ENCODE peak calls at places on chromosomes 12 and 14, in four cellular contexts. A, T, Q and R are unnamed samples.

GRCh38 chr12:116497051-116497529 is 62.1 kb upstream of the MAP1LC3B2 start:
- DNase-seq in A (no peak), T (no peak), Q (no peak), R (no peak)

GRCh38 chr14:97178781-97179180 is 381.6 kb downstream of the VRK1 start:
- DNase-seq in A (no peak), T (no peak), Q (no peak), R (no peak)

GRCh38 chr12:48996794-48997718 is 2.1 kb downstream of the DDN start:
- DNase-seq in A (peak), T (peak), Q (no peak), R (peak)

GRCh38 chr14:23563473-23564180 is 4.0 kb downstream of the AP1G2 start:
- DNase-seq in A (no peak), T (no peak), Q (no peak), R (no peak)

GRCh38 chr12:107318804-107319535 is 225.6 kb upstream of the CRY1 start:
- DNase-seq in A (no peak), T (no peak), Q (no peak), R (peak)

GRCh38 chr12:112183591-112184021 is 58.2 kb downstream of the TRAFD1 start:
- DNase-seq in A (no peak), T (no peak), Q (peak), R (no peak)

GRCh38 chr12:51059086-51059485 is 11.0 kb downstream of the LETMD1 start:
- DNase-seq in A (no peak), T (no peak), Q (no peak), R (no peak)

GRCh38 chr12:92624236-92624635 is 78.6 kb upstream of the PLEKHG7 start:
- DNase-seq in A (no peak), T (peak), Q (no peak), R (peak)

GRCh38 chr14:91964724-91965123 is 17.2 kb upstream of the FBLN5 start:
- DNase-seq in A (no peak), T (no peak), Q (no peak), R (no peak)

GRCh38 chr12:97756066-97756701 is 293.6 kb downstream of the RMST start:
- DNase-seq in A (no peak), T (no peak), Q (no peak), R (no peak)

GRCh38 chr12:131055596-131056233 is 102.0 kb downstream of the ADGRD1 start:
- DNase-seq in A (no peak), T (no peak), Q (no peak), R (no peak)

GRCh38 chr12:18559242-18559641 is 178.6 kb downstream of the PLCZ1 start:
- DNase-seq in A (no peak), T (no peak), Q (no peak), R (no peak)

GRCh38 chr14:58637040-58637390 is 747 bp upstream of the DACT1 start:
- DNase-seq in A (no peak), T (no peak), Q (no peak), R (peak)

GRCh38 chr12:114682920-114683708 is 861 bp downstream of the TBX3 start:
- DNase-seq in A (no peak), T (peak), Q (no peak), R (no peak)

GRCh38 chr12:13038491-13039161 is 5.6 kb upstream of the FAM234B start:
- DNase-seq in A (no peak), T (no peak), Q (no peak), R (peak)

GRCh38 chr12:127728285-127728684 is 538.7 kb upstream of the TMEM132C start:
- DNase-seq in A (no peak), T (no peak), Q (no peak), R (no peak)

GRCh38 chr14:67787673-67788072 is 28.7 kb downstream of the ZFYVE26 start:
- DNase-seq in A (no peak), T (no peak), Q (no peak), R (no peak)

GRCh38 chr14:58239259-58240210 is 5.1 kb upstream of the PSMA3 start:
- DNase-seq in A (peak), T (peak), Q (peak), R (peak)

GRCh38 chr14:103503296-103503695 is 19.3 kb downstream of the CKB start:
- DNase-seq in A (no peak), T (no peak), Q (no peak), R (no peak)

GRCh38 chr14:23438130-23438893 is 2.9 kb upstream of the MYH7 start:
- DNase-seq in A (peak), T (no peak), Q (no peak), R (no peak)

GRCh38 chr14:92555440-92556111 is 42.0 kb downstream of the RIN3 start:
- DNase-seq in A (no peak), T (no peak), Q (no peak), R (no peak)

GRCh38 chr14:103483600-103483999 is 39.0 kb downstream of the CKB start:
- DNase-seq in A (no peak), T (no peak), Q (no peak), R (peak)

GRCh38 chr12:116319316-116319715 is 41.8 kb upstream of the MED13L start:
- DNase-seq in A (no peak), T (no peak), Q (no peak), R (peak)

GRCh38 chr14:35213869-35214387 is 78.3 kb upstream of the PSMA6 start:
- DNase-seq in A (no peak), T (no peak), Q (no peak), R (peak)

GRCh38 chr12:43292699-43293098 is 259.3 kb downstream of the ADAMTS20 start:
- DNase-seq in A (no peak), T (no peak), Q (no peak), R (peak)

DNA sequence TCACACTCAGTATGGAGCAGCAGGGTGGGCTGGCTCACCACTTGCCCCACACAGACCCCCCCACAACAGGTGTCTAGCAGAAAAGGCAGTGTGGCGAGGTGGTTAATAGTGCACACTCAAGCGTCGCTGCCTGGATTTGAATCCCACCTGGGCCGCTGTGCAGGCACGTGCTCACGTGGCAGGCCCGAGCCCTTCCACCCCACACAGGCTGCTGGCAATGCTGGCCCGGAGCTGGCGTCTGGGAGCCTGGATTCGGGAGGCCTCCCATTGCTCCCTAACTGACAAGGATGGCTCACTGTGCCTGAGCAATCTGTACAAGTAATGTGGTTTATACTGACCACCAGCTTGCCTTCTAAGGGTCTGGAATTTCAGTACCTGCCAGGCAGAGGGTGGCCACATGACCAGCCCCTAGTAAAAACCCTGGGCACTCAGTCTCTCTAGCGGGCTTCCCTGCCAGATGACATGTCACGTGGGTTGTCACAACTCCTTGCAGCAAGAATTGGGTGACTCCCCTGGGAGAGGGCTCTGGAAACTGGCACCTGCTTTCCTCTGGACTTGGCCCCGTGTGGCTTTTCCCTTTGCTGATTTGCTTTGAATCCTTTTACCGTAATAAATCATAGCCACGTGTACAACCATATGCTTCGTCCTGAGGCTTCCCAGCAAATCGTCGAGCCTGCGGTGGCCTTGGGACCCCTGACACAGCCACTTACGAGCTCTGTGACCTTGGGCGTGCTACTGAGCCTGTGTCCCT is 72.8 kb downstream of the SCARB1 start:
- DNase-seq in A (no peak), T (no peak), Q (no peak), R (no peak)
- TF ChIP-seq SMC3 in A (no peak), T (no peak), Q (no peak), R (no peak)

DNA sequence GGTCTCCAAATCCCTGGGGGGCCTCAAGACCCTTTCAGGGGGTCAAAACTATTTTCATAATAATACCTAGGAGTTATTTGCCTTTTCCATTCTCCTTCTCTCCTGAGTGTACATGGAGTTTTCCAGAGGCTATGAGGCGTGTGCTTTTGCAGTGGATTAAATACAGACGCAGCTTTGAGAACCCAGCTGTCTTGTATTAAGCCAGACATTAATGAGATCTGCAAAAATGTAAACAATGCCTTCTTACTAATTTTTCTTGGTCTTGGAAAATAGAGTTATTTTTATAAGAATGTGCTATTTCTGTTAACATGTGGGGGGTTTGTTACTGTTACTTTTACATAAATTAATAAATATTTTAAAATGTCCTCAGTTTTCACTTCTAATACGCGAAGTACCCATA is 68.6 kb downstream of the SLC25A47 start:
- DNase-seq in A (no peak), T (no peak), Q (no peak), R (peak)
- TF ChIP-seq ELK1 in A (no peak), T (no peak), Q (no peak), R (no peak)

DNA sequence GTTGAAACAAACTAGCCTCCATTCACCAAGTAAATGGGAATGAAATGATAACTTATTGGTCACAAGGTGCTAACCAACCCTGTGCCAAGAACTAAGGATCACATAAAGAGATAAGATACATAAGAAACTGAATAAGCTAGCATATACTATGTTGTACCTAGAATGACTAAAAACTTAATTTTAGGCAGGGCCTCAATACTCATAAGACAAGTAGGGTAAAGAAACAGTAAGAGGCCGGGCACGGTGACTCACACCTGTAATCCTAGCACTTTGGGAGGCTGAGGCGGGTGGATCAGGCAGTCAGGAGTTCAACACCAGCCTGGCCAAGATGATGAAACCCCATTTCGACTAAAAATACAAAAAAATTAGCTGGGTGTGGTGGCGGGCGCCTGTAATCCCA is 17.7 kb downstream of the GDF11 start:
- DNase-seq in A (no peak), T (no peak), Q (no peak), R (no peak)
- TF ChIP-seq SMC3 in A (no peak), T (no peak), Q (no peak), R (no peak)

DNA sequence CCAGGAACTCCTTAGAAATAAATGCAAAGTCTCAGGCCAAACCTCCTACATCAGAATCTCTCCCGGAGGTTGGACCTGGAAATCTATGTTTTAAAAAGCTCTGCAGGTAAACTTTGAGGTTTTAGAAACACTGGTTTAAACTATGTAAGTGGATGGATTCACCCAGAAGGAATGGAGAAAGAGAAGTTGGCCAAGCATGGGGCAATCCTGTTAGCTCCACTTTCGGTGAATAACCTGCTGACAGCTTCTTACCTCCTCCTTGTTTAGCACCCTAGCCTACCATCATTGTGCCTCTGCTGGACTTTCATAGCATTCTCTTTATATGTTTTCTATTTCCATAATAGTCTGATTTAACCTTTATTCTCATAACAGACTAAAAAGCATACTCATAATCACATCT is 3.0 kb upstream of the ARHGDIB start:
- DNase-seq in A (no peak), T (no peak), Q (no peak), R (no peak)
- TF ChIP-seq ELK1 in A (no peak), T (no peak), Q (no peak), R (no peak)

GRCh38 chr14:72552236-72552635 is 341.7 kb downstream of the DPF3 start:
- DNase-seq in A (no peak), T (no peak), Q (no peak), R (no peak)
- TF ChIP-seq SMC3 in A (no peak), T (no peak), Q (no peak), R (no peak)

GRCh38 chr12:25996677-25997076 is 38.2 kb downstream of the RASSF8 start:
- DNase-seq in A (no peak), T (no peak), Q (no peak), R (no peak)

GRCh38 chr12:25995906-25996305 is 37.4 kb downstream of the RASSF8 start:
- DNase-seq in A (no peak), T (no peak), Q (no peak), R (peak)

GRCh38 chr12:25994901-25995625 is 36.6 kb downstream of the RASSF8 start:
- DNase-seq in A (no peak), T (no peak), Q (no peak), R (no peak)

GRCh38 chr12:25992026-25992782 is 33.7 kb downstream of the RASSF8 start:
- DNase-seq in A (no peak), T (no peak), Q (no peak), R (no peak)

DNA sequence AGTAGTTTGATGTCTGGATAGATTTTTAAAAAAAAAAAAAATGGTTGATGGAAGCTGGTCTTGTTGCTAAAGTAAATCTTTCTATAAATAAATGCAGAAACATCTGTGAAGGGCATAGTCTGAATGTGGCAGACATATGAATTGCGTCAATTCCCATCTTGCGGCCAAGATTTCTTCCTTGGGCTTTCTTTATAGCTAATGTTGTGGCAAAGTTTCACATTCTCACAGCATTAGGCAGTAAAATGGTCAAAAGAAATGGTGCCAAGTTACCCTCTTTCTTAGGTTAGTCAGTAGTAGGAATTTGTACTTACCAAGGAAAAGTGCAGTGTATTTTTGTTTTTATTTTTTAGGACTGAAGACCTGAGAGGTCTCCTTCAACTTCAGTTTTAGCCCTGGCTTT is 35.8 kb downstream of the RASSF8 start:
- DNase-seq in A (no peak), T (no peak), Q (no peak), R (peak)
- TF ChIP-seq ELK1 in A (no peak), T (no peak), Q (no peak), R (no peak)

GRCh38 chr12:62588916-62589315 is 122.3 kb downstream of the MON2 start:
- DNase-seq in A (no peak), T (no peak), Q (no peak), R (peak)
- TF ChIP-seq SMC3 in A (no peak), T (no peak), Q (no peak), R (no peak)